ENCODE peak calls at places on chromosomes 1 and 21, in four cellular contexts. One of them, this sample, is unnamed.

GRCh38 chr1:6419803-6420593 is at the start of gene HES2:
- DNase-seq in K562: peak; percentile 70
- DNase-seq in WTC11: peak; percentile 59
- DNase-seq in H1: no peak
- DNase-seq in this sample: peak; percentile 61

GRCh38 chr1:101239095-101240040 is 2.5 kb downstream of the S1PR1 start:
- DNase-seq in K562: no peak
- DNase-seq in WTC11: no peak
- DNase-seq in H1: no peak
- DNase-seq in this sample: no peak

GRCh38 chr1:34781071-34781843 is at the start of gene GJB3:
- DNase-seq in H1: no peak
- DNase-seq in WTC11: peak; percentile 61
- DNase-seq in K562: no peak
- DNase-seq in this sample: peak; percentile 83

GRCh38 chr1:220999872-221000863 is 120.9 kb downstream of the HLX start:
- DNase-seq in WTC11: no peak
- DNase-seq in H1: no peak
- DNase-seq in K562: no peak
- DNase-seq in this sample: no peak

GRCh38 chr1:15055736-15056415 is 97.7 kb upstream of the TMEM51 start:
- DNase-seq in K562: no peak
- DNase-seq in WTC11: no peak
- DNase-seq in H1: no peak
- DNase-seq in this sample: no peak

GRCh38 chr1:115327270-115327669 is 10.8 kb downstream of the NGF start:
- DNase-seq in WTC11: no peak
- DNase-seq in K562: no peak
- DNase-seq in H1: no peak
- DNase-seq in this sample: no peak

GRCh38 chr1:20185834-20186782 is at the start of the genes PLA2G2C and UBXN10:
- DNase-seq in K562: peak; percentile 96
- DNase-seq in WTC11: peak; percentile 81
- DNase-seq in H1: no peak
- DNase-seq in this sample: peak; percentile 61

GRCh38 chr1:78237364-78237916 is 191.7 kb downstream of the GIPC2 start:
- DNase-seq in WTC11: no peak
- DNase-seq in K562: no peak
- DNase-seq in H1: peak; percentile 77
- DNase-seq in this sample: no peak

GRCh38 chr1:159783724-159784123 is 3.0 kb downstream of the DUSP23 start:
- DNase-seq in K562: no peak
- DNase-seq in H1: no peak
- DNase-seq in WTC11: no peak
- DNase-seq in this sample: no peak

GRCh38 chr1:239219679-239220078 is 166.7 kb upstream of the CHRM3 start:
- DNase-seq in WTC11: no peak
- DNase-seq in H1: no peak
- DNase-seq in K562: no peak
- DNase-seq in this sample: no peak

DNA sequence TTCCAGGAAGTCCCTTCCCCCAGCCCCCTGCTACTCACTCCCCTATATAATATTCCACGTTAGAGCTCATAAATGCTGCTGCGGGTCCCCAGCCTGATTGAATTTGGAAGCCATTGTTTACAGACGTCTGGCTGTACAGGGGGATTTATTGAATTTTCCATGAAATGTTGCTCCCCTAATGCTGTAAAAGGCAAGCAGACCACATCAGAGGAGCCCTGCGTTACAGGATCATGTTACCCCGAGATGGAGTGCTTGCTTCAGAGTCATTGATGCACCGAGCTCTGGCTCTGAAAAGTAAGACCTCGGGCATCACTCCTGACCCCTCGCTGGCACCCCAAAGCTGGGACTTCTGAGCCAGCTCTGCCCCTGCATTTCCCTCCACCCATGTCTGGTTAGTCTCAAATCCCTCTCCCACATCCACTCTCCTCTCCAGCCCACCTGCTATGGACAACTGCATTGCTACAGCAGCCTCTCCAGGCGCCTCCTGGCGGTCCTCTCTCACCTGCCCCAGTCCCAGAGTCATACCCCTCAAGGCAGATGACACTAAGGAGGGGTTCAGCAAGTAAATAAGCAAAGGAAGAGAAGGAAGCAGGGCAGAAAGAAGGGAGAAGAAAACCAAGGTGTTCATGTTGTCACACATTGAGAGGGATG is 127.8 kb downstream of the TMEM53 start:
- DNase-seq in H1: no peak
- DNase-seq in K562: peak; percentile 39
- DNase-seq in WTC11: peak; percentile 42
- DNase-seq in this sample: no peak
- TF ChIP-seq TEAD4 in H1: no peak
- TF ChIP-seq TEAD4 in K562: no peak
- TF ChIP-seq TEAD4 in WTC11: no peak
- TF ChIP-seq TEAD4 in this sample: no peak

GRCh38 chr1:28249013-28249870 is 10.1 kb upstream of the SESN2 start:
- DNase-seq in WTC11: peak; percentile 54
- DNase-seq in K562: peak; percentile 57
- DNase-seq in H1: no peak
- DNase-seq in this sample: peak; percentile 31

GRCh38 chr1:28246427-28246832 is 10.5 kb downstream of the ATP5IF1 start:
- DNase-seq in H1: no peak
- DNase-seq in WTC11: no peak
- DNase-seq in K562: no peak
- DNase-seq in this sample: no peak

GRCh38 chr1:28249879-28250295 is 9.4 kb upstream of the SESN2 start:
- DNase-seq in WTC11: no peak
- DNase-seq in H1: no peak
- DNase-seq in K562: no peak
- DNase-seq in this sample: no peak

GRCh38 chr1:28247603-28248272 is 11.6 kb upstream of the SESN2 start:
- DNase-seq in H1: no peak
- DNase-seq in WTC11: no peak
- DNase-seq in K562: no peak
- DNase-seq in this sample: no peak

GRCh38 chr1:28248273-28249012 is 10.9 kb upstream of the SESN2 start:
- DNase-seq in WTC11: peak; percentile 85
- DNase-seq in H1: no peak
- DNase-seq in K562: peak; percentile 92
- DNase-seq in this sample: peak; percentile 69
- TF ChIP-seq TEAD4 in WTC11: no peak
- TF ChIP-seq TEAD4 in H1: no peak
- TF ChIP-seq TEAD4 in K562: peak; percentile 52
- TF ChIP-seq TEAD4 in this sample: no peak

GRCh38 chr1:93963585-93963984 is 54.4 kb upstream of the GCLM start:
- DNase-seq in WTC11: no peak
- DNase-seq in K562: no peak
- DNase-seq in H1: no peak
- DNase-seq in this sample: no peak
- TF ChIP-seq TEAD4 in WTC11: no peak
- TF ChIP-seq TEAD4 in K562: no peak
- TF ChIP-seq TEAD4 in H1: no peak
- TF ChIP-seq TEAD4 in this sample: no peak

DNA sequence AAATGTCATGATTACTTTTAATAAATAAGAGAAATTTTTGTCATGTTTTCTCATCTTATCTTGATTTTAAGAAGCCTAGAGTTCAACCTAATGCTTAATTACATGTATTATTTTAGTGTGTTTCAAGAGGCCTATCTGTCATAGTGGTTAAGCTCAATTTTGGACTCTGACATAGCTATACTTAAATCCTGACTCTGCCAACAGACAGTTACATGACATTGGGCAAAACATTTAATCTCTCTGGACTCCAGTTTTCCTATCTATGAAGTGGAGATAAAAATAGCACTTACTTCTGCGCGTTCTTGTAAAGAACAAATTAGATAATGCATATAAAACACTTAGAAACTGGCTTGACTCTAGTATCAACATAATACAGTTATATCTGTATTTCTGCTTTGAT is 417.8 kb downstream of the MRPL39 start:
- DNase-seq in H1: no peak
- DNase-seq in WTC11: no peak
- DNase-seq in K562: no peak
- DNase-seq in this sample: no peak
- TF ChIP-seq TEAD4 in H1: no peak
- TF ChIP-seq TEAD4 in WTC11: no peak
- TF ChIP-seq TEAD4 in K562: no peak
- TF ChIP-seq TEAD4 in this sample: no peak

DNA sequence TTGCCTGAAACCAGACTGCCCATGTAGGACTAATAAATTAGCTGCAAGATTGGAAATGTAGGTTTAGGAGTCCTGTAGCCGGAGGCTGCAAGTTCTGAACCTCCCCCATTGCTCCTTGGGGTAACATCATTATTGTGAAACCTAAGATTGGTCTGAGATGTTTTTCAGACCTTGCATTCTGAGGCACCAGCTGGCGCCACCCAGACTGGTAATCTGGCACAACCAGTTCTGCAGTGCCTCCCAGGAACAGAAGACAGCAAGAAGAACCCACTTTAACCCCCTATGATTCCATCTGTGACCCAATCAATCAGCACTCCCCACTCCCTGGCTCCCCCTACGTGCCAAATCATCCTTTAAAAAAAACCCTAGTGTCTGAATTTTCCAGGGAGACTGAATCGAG is 11.7 kb upstream of the DNAJC6 start:
- DNase-seq in WTC11: no peak
- DNase-seq in H1: no peak
- DNase-seq in K562: no peak
- DNase-seq in this sample: no peak
- TF ChIP-seq TEAD4 in WTC11: no peak
- TF ChIP-seq TEAD4 in H1: no peak
- TF ChIP-seq TEAD4 in K562: no peak
- TF ChIP-seq TEAD4 in this sample: no peak

DNA sequence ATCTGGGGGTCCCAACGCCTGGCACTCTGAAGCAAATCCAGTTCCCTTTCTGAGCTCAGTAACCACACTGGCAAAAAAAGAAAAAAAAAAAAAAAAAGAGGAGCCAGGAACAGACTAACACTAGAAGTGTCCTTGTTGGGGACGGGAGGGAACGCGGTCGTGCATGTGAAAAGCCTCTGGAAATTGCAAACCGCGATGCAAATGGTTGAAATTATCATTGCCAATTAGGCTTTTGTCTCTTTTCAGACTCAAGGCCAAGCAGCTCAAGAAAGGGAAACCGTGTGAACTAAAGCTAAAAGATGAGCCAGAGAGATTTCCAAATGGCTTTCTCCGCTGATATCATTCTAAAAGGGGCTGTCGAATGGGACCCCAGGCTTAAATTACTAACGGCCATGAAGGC is 13.5 kb downstream of the TRABD2B start:
- DNase-seq in H1: no peak
- DNase-seq in WTC11: no peak
- DNase-seq in K562: no peak
- DNase-seq in this sample: no peak
- TF ChIP-seq TEAD4 in H1: no peak
- TF ChIP-seq TEAD4 in WTC11: no peak
- TF ChIP-seq TEAD4 in K562: no peak
- TF ChIP-seq TEAD4 in this sample: no peak

GRCh38 chr1:1431845-1432565 is 3.5 kb upstream of the VWA1 start:
- DNase-seq in WTC11: peak; percentile 25
- DNase-seq in K562: no peak
- DNase-seq in H1: no peak
- DNase-seq in this sample: peak; percentile 59
- TF ChIP-seq TEAD4 in WTC11: no peak
- TF ChIP-seq TEAD4 in K562: no peak
- TF ChIP-seq TEAD4 in H1: no peak
- TF ChIP-seq TEAD4 in this sample: no peak

GRCh38 chr1:29426701-29427279 is 190.5 kb downstream of the PTPRU start:
- DNase-seq in WTC11: no peak
- DNase-seq in K562: no peak
- DNase-seq in H1: no peak
- DNase-seq in this sample: peak; percentile 65
- TF ChIP-seq TEAD4 in WTC11: no peak
- TF ChIP-seq TEAD4 in K562: no peak
- TF ChIP-seq TEAD4 in H1: no peak
- TF ChIP-seq TEAD4 in this sample: no peak

DNA sequence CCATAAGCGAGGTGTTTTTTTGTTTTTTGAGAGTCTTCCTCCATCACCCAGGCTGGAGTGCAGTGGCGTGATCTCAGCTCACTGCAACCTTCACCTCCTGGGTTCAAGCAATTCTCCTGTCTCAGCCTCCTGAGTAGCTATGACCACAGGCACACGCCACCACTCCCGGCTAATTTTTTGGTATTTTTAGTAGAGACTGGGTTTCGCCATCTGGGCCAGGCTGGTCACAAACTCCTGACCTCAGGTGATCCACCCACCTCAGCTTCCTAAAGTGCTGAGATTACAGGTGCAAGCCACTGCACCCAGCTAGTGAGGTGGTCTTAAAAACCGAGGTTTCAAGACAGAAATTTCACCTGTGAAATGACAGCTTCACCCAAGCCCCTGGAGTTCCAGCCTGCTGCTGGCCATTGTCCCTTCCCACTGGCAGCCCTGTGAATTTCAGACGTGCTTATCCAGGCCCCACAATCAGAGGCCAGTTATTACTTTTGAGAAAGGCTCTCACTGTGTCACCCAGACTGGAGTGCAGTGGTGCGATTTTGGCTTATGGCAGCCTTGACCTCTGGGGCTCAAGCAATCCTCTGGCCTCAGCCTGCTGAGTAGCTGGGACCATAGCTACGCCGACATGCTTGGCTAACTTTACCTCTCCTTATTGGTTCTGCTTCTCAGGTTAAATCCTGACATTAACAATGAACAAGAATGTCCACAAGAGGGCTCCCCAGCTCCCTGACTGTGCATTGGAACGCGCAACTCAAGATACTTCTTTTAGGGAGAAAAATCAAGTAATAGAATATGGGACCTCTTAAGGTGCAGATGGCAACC is 19.4 kb downstream of the ENO1 start:
- DNase-seq in H1: no peak
- DNase-seq in K562: peak; percentile 83
- DNase-seq in WTC11: peak; percentile 47
- DNase-seq in this sample: peak; percentile 53
- TF ChIP-seq TEAD4 in H1: no peak
- TF ChIP-seq TEAD4 in K562: peak; percentile 56
- TF ChIP-seq TEAD4 in WTC11: no peak
- TF ChIP-seq TEAD4 in this sample: no peak